ENCODE peak calls at places on chromosomes 12 and 14, in ten cellular contexts. D is natural killer cell; U is right lobe of liver; W is right cardiac atrium; G is DND-41; M is HCT116; I is body of pancreas; B is aorta; O is activated CD8-positive, alpha-beta memory T cell treated with anti-CD3 and anti-CD28 coated beads, Interleukin-2, amount 10 ng/mL, durations not matched to agents 7 days and 5 days; V is T-cell. Q is an unnamed sample.

GRCh38 chr12:47022296-47022695 is 57.1 kb upstream of the PCED1B start:
- ATAC-seq in O (no peak), M (no peak), G (no peak), D (no peak), I (no peak), W (no peak), B (no peak), U (no peak), V (no peak), Q (no peak)

GRCh38 chr12:71710276-71711125 is 24.6 kb downstream of the TMEM19 start:
- ATAC-seq in M (peak; percentile 96), V (no peak), O (no peak), D (no peak), W (no peak), B (no peak), U (no peak), G (no peak), I (no peak), Q (no peak)

GRCh38 chr12:84508325-84508861 is 404.2 kb downstream of the SLC6A15 start:
- ATAC-seq in I (no peak), G (no peak), M (peak; percentile 96), O (no peak), U (no peak), W (peak; percentile 88), B (peak; percentile 77), V (no peak), D (no peak), Q (peak; percentile 68)

GRCh38 chr14:99241314-99242035 is 30.5 kb downstream of the BCL11B start:
- ATAC-seq in D (no peak), O (peak; percentile 20), V (peak; percentile 41), U (no peak), B (no peak), W (no peak), I (no peak), M (no peak), G (no peak), Q (no peak)

GRCh38 chr12:78490841-78491240 is 373.7 kb upstream of the SYT1 start:
- ATAC-seq in B (no peak), I (no peak), W (no peak), G (no peak), M (no peak), O (no peak), V (no peak), D (no peak), U (no peak), Q (no peak)

GRCh38 chr14:51981218-51981854 is 8.0 kb upstream of the RTRAF start:
- ATAC-seq in I (no peak), U (no peak), M (no peak), V (no peak), O (peak; percentile 76), W (no peak), B (no peak), G (no peak), D (no peak), Q (peak; percentile 41)

GRCh38 chr14:63891148-63891964 is 38.6 kb downstream of the SYNE2 start:
- ATAC-seq in G (peak; percentile 82), V (no peak), O (no peak), I (peak; percentile 52), U (peak; percentile 34), W (no peak), M (no peak), B (no peak), D (no peak), Q (no peak)

GRCh38 chr12:49088190-49088931 is 6.2 kb downstream of the DHH start:
- ATAC-seq in M (peak; percentile 99), V (peak; percentile 83), B (peak; percentile 91), W (peak; percentile 90), I (peak; percentile 94), G (peak; percentile 93), D (peak; percentile 88), U (peak; percentile 95), O (peak; percentile 86), Q (peak; percentile 94)

GRCh38 chr14:96901227-96901626 is 104.0 kb downstream of the VRK1 start:
- ATAC-seq in B (no peak), O (no peak), U (no peak), V (no peak), D (no peak), G (no peak), W (no peak), M (no peak), I (no peak), Q (no peak)

GRCh38 chr14:33879684-33880286 is 71.1 kb downstream of the EGLN3 start:
- ATAC-seq in B (no peak), M (no peak), G (no peak), V (no peak), W (no peak), D (no peak), I (no peak), O (no peak), U (no peak), Q (no peak)

GRCh38 chr12:120121766-120122293 is 5.3 kb upstream of the RAB35 start:
- ATAC-seq in V (no peak), O (peak; percentile 38), I (no peak), M (no peak), W (no peak), D (no peak), G (no peak), B (no peak), U (no peak), Q (peak; percentile 66)

GRCh38 chr14:23828001-23828400 is 125.6 kb upstream of the DHRS4 start:
- ATAC-seq in G (no peak), W (no peak), U (no peak), I (no peak), O (no peak), V (no peak), B (no peak), D (no peak), M (peak; percentile 24), Q (no peak)

GRCh38 chr14:39316844-39317553 is 83.3 kb downstream of the MIA2 start:
- ATAC-seq in V (no peak), M (no peak), W (no peak), O (no peak), I (no peak), B (no peak), D (no peak), U (peak; percentile 78), G (no peak), Q (no peak)

GRCh38 chr14:67251573-67252226 is 10.5 kb downstream of the PALS1 start:
- ATAC-seq in D (no peak), V (no peak), B (no peak), W (no peak), G (no peak), M (peak; percentile 71), I (no peak), O (no peak), U (no peak), Q (no peak)

GRCh38 chr14:65012353-65012752 is 25.7 kb downstream of the FNTB start:
- ATAC-seq in B (no peak), I (no peak), O (no peak), U (no peak), M (no peak), W (no peak), G (no peak), V (no peak), D (no peak), Q (no peak)

GRCh38 chr12:116620085-116620734 is 61.0 kb downstream of the MAP1LC3B2 start:
- ATAC-seq in V (no peak), I (no peak), D (no peak), B (no peak), O (no peak), U (no peak), M (no peak), W (no peak), G (no peak), Q (no peak)

GRCh38 chr12:48882972-48883304 is 17.3 kb upstream of the RND1 start:
- ATAC-seq in B (no peak), G (no peak), V (no peak), M (no peak), D (no peak), I (no peak), W (peak; percentile 14), O (no peak), U (peak; percentile 9), Q (no peak)

GRCh38 chr14:61925043-61925442 is 162.8 kb downstream of the SNAPC1 start:
- ATAC-seq in B (no peak), M (peak; percentile 73), U (peak; percentile 62), I (peak; percentile 43), G (no peak), O (no peak), D (peak; percentile 77), V (no peak), W (no peak), Q (peak; percentile 58)

GRCh38 chr14:99395904-99396530 is 84.6 kb downstream of the SETD3 start:
- ATAC-seq in G (no peak), O (peak; percentile 96), V (peak; percentile 77), I (no peak), U (peak; percentile 43), D (peak; percentile 21), B (no peak), W (no peak), M (peak; percentile 64), Q (no peak)

GRCh38 chr12:84741727-84742126 is 170.9 kb downstream of the SLC6A15 start:
- ATAC-seq in B (no peak), M (no peak), I (no peak), U (no peak), D (no peak), G (no peak), W (no peak), V (no peak), O (no peak), Q (no peak)

Q was measured in stimulated activated memory B cell treated with anti-CD40 and anti-IgM and Interleukin-4, amounts not matched to agents 10 μg/mL and 1 μg/mL and 100 μg/mL, for 72 hours.